ENCODE peak calls at places on chromosome 4, in nine cellular contexts. W is CD4-positive, alpha-beta T cell; P is DND-41; K is neural progenitor cell; O is caudate nucleus; L is trophoblast cell; M is CD4-positive, CD25-positive, alpha-beta regulatory T cell; N is substantia nigra; Q is GM23248. U is an unnamed sample.

GRCh38 chr4:31620476-31620875 is 900.3 kb downstream of the PCDH7 start:
- DNase-seq in L (no peak), N (no peak), W (no peak), P (no peak), Q (no peak), K (no peak), O (no peak), M (no peak), U (no peak)

GRCh38 chr4:81757706-81758105 is 286.0 kb upstream of the RASGEF1B start:
- DNase-seq in W (no peak), P (no peak), Q (no peak), M (no peak), N (peak; percentile 4), L (no peak), K (peak; percentile 11), O (no peak), U (no peak)

GRCh38 chr4:180664766-180665368 is 1578.3 kb upstream of the TENM3 start:
- DNase-seq in P (peak; percentile 60), K (peak; percentile 89), O (peak; percentile 8), M (no peak), Q (peak; percentile 78), N (peak; percentile 25), L (peak; percentile 74), W (peak; percentile 8), U (peak; percentile 77)

GRCh38 chr4:183074288-183074990 is 24.6 kb upstream of the WWC2 start:
- DNase-seq in Q (peak; percentile 53), M (no peak), O (no peak), N (no peak), W (no peak), P (no peak), L (peak; percentile 52), K (peak; percentile 2), U (no peak)

GRCh38 chr4:95465010-95465409 is 83.8 kb downstream of the UNC5C start:
- DNase-seq in P (no peak), N (no peak), W (no peak), M (no peak), K (no peak), O (no peak), L (no peak), Q (no peak), U (no peak)

GRCh38 chr4:183738081-183738673 is 79.1 kb downstream of the TRAPPC11 start:
- DNase-seq in Q (peak; percentile 90), W (no peak), K (no peak), M (no peak), L (peak; percentile 29), O (no peak), N (no peak), P (no peak), U (no peak)

GRCh38 chr4:94588900-94589693 is 137.4 kb downstream of the PDLIM5 start:
- DNase-seq in P (no peak), O (no peak), M (no peak), L (no peak), K (no peak), W (no peak), N (no peak), Q (peak; percentile 61), U (no peak)

GRCh38 chr4:55175779-55176231 is 50.4 kb upstream of the KDR start:
- DNase-seq in L (no peak), N (no peak), W (no peak), P (no peak), Q (peak; percentile 84), M (no peak), O (no peak), K (no peak), U (no peak)

GRCh38 chr4:155371432-155372043 is 5.2 kb downstream of the MAP9 start:
- DNase-seq in M (no peak), Q (peak; percentile 43), N (no peak), W (no peak), K (peak; percentile 35), L (no peak), P (no peak), O (no peak), U (no peak)

GRCh38 chr4:87559090-87559837 is 30.1 kb upstream of the SPARCL1 start:
- DNase-seq in Q (no peak), K (peak; percentile 51), P (peak; percentile 85), W (peak; percentile 7), L (no peak), N (no peak), M (no peak), O (no peak), U (peak; percentile 73)

GRCh38 chr4:181659202-181659601 is 584.0 kb upstream of the TENM3 start:
- DNase-seq in N (no peak), O (no peak), Q (peak; percentile 31), P (no peak), K (no peak), W (no peak), M (no peak), L (no peak), U (no peak)

GRCh38 chr4:8364141-8364540 is 76.4 kb downstream of the ACOX3 start:
- DNase-seq in M (no peak), W (no peak), N (no peak), K (no peak), L (no peak), O (no peak), Q (no peak), P (no peak), U (no peak)

GRCh38 chr4:48944659-48945290 is 38.2 kb upstream of the OCIAD2 start:
- DNase-seq in K (peak; percentile 48), O (no peak), M (peak; percentile 1), L (no peak), N (no peak), Q (no peak), P (peak; percentile 39), W (peak; percentile 6), U (no peak)

GRCh38 chr4:4912155-4912554 is 52.7 kb downstream of the MSX1 start:
- DNase-seq in Q (peak; percentile 41), O (no peak), L (no peak), M (no peak), N (no peak), K (no peak), W (no peak), P (no peak), U (no peak)

GRCh38 chr4:125951275-125951887 is 636.6 kb downstream of the FAT4 start:
- DNase-seq in M (no peak), P (no peak), W (no peak), N (no peak), Q (peak; percentile 70), L (no peak), K (no peak), O (no peak), U (no peak)

GRCh38 chr4:145195167-145195952 is 15.0 kb upstream of the OTUD4 start:
- DNase-seq in K (no peak), O (no peak), Q (no peak), N (no peak), M (no peak), L (peak; percentile 39), P (no peak), W (no peak), U (no peak)

GRCh38 chr4:108224628-108225053 is 55.9 kb upstream of the LEF1 start:
- DNase-seq in M (no peak), W (no peak), Q (peak; percentile 19), O (no peak), N (no peak), K (no peak), P (no peak), L (no peak), U (no peak)

GRCh38 chr4:97656034-97656720 is 487.1 kb downstream of the STPG2 start:
- DNase-seq in W (no peak), K (no peak), L (peak; percentile 86), O (no peak), N (no peak), P (no peak), Q (peak; percentile 30), M (no peak), U (no peak)

GRCh38 chr4:26141101-26141830 is 179.5 kb upstream of the RBPJ start:
- DNase-seq in Q (no peak), M (no peak), W (no peak), K (peak; percentile 47), O (no peak), N (no peak), P (no peak), L (no peak), U (no peak)
- H3K27ac ChIP-seq in Q (no peak overlapping the region), M (peak overlapping the region; percentile 55), W (no peak overlapping the region), K (no peak overlapping the region), O (peak overlapping the region; percentile 69), N (peak overlapping the region; percentile 31), P (no peak overlapping the region), L (no peak overlapping the region), U (peak overlapping the region; percentile 61)

GRCh38 chr4:142697303-142697702 is 148.8 kb downstream of the INPP4B start:
- DNase-seq in N (no peak), Q (no peak), M (no peak), W (no peak), L (no peak), P (no peak), K (no peak), O (no peak), U (no peak)
- H3K27ac ChIP-seq in N (no peak overlapping the region), Q (no peak overlapping the region), M (peak overlapping the region; percentile 64), W (peak overlapping the region; percentile 74), L (no peak overlapping the region), P (peak overlapping the region; percentile 93), K (no peak overlapping the region), O (no peak overlapping the region), U (no peak overlapping the region)

GRCh38 chr4:138629669-138630068 is 385.9 kb upstream of the NOCT start:
- DNase-seq in W (no peak), O (no peak), K (no peak), L (no peak), N (no peak), M (no peak), Q (no peak), P (no peak), U (no peak)
- H3K27ac ChIP-seq in W (no peak overlapping the region), O (no peak overlapping the region), K (no peak overlapping the region), L (no peak overlapping the region), N (no peak overlapping the region), M (no peak overlapping the region), Q (no peak overlapping the region), P (no peak overlapping the region), U (no peak overlapping the region)

GRCh38 chr4:1785592-1785991 is 7.5 kb upstream of the FGFR3 start:
- DNase-seq in N (no peak), W (no peak), L (no peak), Q (no peak), P (no peak), O (no peak), K (no peak), M (no peak), U (no peak)

GRCh38 chr4:1784789-1785591 is 8.1 kb upstream of the FGFR3 start:
- DNase-seq in W (no peak), K (no peak), L (no peak), Q (no peak), N (no peak), P (no peak), O (no peak), M (no peak), U (no peak)

GRCh38 chr4:1783011-1783410 is 10.1 kb upstream of the FGFR3 start:
- DNase-seq in W (no peak), L (no peak), M (no peak), Q (no peak), P (no peak), O (no peak), N (no peak), K (no peak), U (no peak)

GRCh38 chr4:1784395-1784788 is 8.7 kb upstream of the FGFR3 start:
- DNase-seq in N (peak; percentile 59), P (no peak), M (no peak), O (no peak), Q (no peak), K (no peak), L (no peak), W (no peak), U (no peak)

DNA sequence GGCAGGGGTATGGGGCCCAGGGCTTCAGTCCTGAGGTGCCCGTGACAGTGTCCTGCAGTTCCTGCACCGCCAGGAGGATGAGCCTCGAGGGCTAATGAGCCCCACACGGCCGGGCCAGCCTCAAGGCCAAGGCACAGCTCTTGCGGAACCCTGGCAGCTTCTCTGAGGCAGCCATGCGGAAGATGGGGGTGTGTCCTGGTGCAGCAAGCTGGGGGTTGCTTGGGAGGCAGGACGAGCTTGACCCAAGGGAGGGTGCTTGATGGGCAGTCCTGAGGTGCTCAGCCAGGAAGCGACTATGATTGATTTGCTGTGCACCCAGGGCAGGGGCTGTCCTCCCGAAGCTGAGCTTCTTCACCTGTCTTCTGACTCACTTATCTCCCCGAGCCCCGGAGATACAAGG is 9.1 kb upstream of the FGFR3 start:
- DNase-seq in Q (no peak), M (no peak), N (no peak), W (no peak), L (no peak), P (no peak), O (no peak), K (no peak), U (no peak)
- H3K27ac ChIP-seq in Q (no peak overlapping the region), M (no peak overlapping the region), N (no peak overlapping the region), W (no peak overlapping the region), L (no peak overlapping the region), P (no peak overlapping the region), O (no peak overlapping the region), K (no peak overlapping the region), U (no peak overlapping the region)